ENCODE peak calls at places on chromosomes 1 and 21, in nine cellular contexts. J is MM.1S, W is GM23248, K is hepatocyte, R is neural progenitor cell, V is HCT116, N is PC-3, M is OCI-LY7, B is GM23338. A is an unnamed sample.
A peak's percentile ranks its signal among the peaks of the same experiment; 100 is the strongest.

GRCh38 chr21:21690068-21690665 is 692.0 kb downstream of the NCAM2 start:
- DNase-seq in W (no peak), R (no peak), J (no peak), B (no peak), V (no peak), M (no peak), K (no peak), N (no peak), A (no peak)

GRCh38 chr1:54709547-54710292 is 5.9 kb upstream of the TTC4 start:
- DNase-seq in M (no peak), B (no peak), R (no peak), J (no peak), W (peak; percentile 7), K (no peak), V (no peak), N (no peak), A (no peak)

GRCh38 chr1:44587796-44588460 is 86.4 kb downstream of the TMEM53 start:
- DNase-seq in J (no peak), M (no peak), N (no peak), V (no peak), R (no peak), B (no peak), K (peak; percentile 49), W (no peak), A (no peak)

GRCh38 chr1:184457500-184457899 is 70.7 kb downstream of the C1orf21 start:
- DNase-seq in N (no peak), J (no peak), B (no peak), V (no peak), K (no peak), M (no peak), W (peak; percentile 16), R (no peak), A (peak; percentile 48)

GRCh38 chr1:174068000-174068399 is 45.8 kb upstream of the RC3H1 start:
- DNase-seq in R (no peak), N (peak; percentile 44), V (no peak), B (no peak), M (peak; percentile 10), W (no peak), J (peak; percentile 65), K (no peak), A (no peak)

GRCh38 chr21:40011371-40011770 is 144.1 kb downstream of the PCP4 start:
- DNase-seq in J (no peak), V (no peak), K (peak; percentile 25), N (no peak), R (no peak), W (no peak), M (no peak), B (no peak), A (no peak)

GRCh38 chr1:80542231-80542630 is 1258.5 kb upstream of the ADGRL2 start:
- DNase-seq in J (no peak), V (no peak), M (no peak), R (no peak), K (no peak), W (no peak), B (no peak), N (no peak), A (no peak)

GRCh38 chr1:228141082-228141870 is 1.2 kb downstream of the GUK1 start:
- DNase-seq in B (no peak), R (no peak), M (peak; percentile 46), W (peak; percentile 75), K (peak; percentile 19), N (peak; percentile 59), J (peak; percentile 72), V (no peak), A (peak; percentile 34)

GRCh38 chr1:44894591-44894990 is 51.5 kb upstream of the PTCH2 start:
- DNase-seq in J (no peak), N (peak; percentile 63), R (no peak), B (no peak), M (no peak), K (no peak), V (no peak), W (peak; percentile 86), A (no peak)

GRCh38 chr21:44911384-44912157 is 9.1 kb downstream of the ITGB2 start:
- DNase-seq in V (no peak), R (no peak), W (no peak), M (peak; percentile 48), N (peak; percentile 92), B (no peak), K (no peak), J (no peak), A (peak; percentile 73)

GRCh38 chr1:10896673-10897072 is 100.2 kb upstream of the CASZ1 start:
- DNase-seq in K (no peak), R (no peak), M (no peak), V (no peak), W (no peak), B (no peak), N (no peak), J (no peak), A (no peak)

GRCh38 chr1:202165267-202165941 is 5.0 kb upstream of the PTPN7 start:
- DNase-seq in J (no peak), R (no peak), B (peak; percentile 43), N (no peak), V (no peak), M (no peak), W (no peak), K (no peak), A (no peak)

GRCh38 chr1:1211541-1212511 is 2.1 kb downstream of the TNFRSF4 start:
- DNase-seq in R (no peak), B (no peak), M (no peak), K (no peak), J (no peak), N (no peak), V (no peak), W (no peak), A (peak; percentile 42)

DNA sequence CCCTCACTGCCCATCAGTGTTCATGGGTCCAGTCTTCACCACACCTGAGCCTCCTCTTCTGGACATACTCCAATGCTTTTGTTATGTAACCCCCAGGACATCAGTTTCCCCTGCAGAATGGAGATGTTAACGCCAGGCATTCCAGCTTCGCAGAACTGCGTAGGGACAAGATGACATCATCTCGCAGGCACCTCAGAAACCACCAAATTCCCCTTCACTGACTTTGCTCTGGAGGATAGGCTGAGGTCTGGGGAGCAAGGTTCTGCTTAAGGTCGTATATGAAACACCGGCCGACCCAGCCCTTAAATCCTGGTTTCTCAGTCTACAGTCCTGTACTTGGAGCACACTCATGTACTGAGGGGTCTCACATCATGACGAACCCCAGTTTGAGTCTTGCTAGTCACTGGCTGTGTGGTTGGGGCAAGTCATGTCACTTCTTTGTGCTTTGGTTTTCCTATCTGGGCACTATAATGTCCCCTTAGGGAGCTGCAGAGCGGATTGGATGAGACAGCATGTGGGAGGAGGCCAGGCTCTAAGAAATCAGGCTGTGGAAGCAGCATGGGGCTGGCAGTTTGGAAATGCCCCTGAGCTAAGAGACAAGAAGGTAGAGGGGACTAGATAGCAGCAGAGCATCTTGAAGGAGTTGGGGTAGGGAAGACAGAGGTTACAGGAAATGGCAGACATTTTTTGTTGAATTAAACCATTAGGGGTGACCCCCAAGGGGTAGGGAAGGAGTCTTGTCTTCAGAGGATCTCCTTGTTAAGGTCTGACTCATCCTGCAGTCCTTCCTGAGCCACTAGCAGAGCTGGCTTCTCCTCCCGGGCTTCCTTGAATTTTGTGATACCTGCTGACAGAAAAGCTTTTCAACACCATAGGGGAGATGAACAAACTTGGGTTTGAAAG is 138.3 kb downstream of the FOXD2 start:
- DNase-seq in R (no peak), N (no peak), V (no peak), B (no peak), J (no peak), K (no peak), M (no peak), W (peak; percentile 45), A (no peak)
- TF ChIP-seq EZH2phosphoT487 in R (no peak), N (no peak), V (no peak), B (no peak), J (no peak), K (no peak), M (no peak), W (no peak), A (no peak)

DNA sequence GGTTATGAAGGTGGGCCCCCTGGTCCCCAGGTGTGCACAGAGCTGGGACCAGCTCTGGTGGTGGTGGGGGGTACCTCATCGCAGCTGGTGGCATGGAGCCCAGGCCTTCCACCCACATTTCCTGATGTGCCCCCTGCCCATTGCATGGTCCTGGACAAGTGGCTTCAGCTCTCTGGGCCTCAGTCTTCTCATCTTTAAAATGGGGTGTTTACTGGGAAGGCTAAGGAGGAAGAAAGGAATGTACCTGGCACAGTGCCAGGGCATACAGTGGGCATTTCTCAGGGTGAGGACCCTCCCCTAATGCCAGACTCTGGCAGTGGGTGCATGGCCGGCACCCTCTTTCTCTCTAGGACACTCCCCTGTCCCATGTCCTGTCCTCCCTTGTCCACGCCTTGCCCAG is 7.5 kb downstream of the CLCNKB start:
- DNase-seq in J (no peak), B (no peak), K (no peak), V (no peak), M (no peak), W (no peak), R (no peak), N (no peak), A (no peak)
- H4K20me1 ChIP-seq in J (no peaks in the 10 kb centered on the region), B (no peaks in the 10 kb centered on the region), K (no peaks in the 10 kb centered on the region), V (no peaks in the 10 kb centered on the region), M (no peaks in the 10 kb centered on the region), W (no peaks in the 10 kb centered on the region), R (no peaks in the 10 kb centered on the region), N (no peaks in the 10 kb centered on the region), A (no peaks in the 10 kb centered on the region)

GRCh38 chr1:43221256-43221778 is 48.5 kb upstream of the TMEM125 start:
- DNase-seq in J (peak; percentile 28), N (no peak), B (no peak), W (no peak), M (peak; percentile 84), R (no peak), K (no peak), V (no peak), A (no peak)

GRCh38 chr1:43222876-43223275 is 46.9 kb upstream of the TMEM125 start:
- DNase-seq in B (no peak), M (no peak), K (no peak), R (no peak), V (no peak), W (no peak), J (no peak), N (no peak), A (no peak)

GRCh38 chr1:43214465-43215444 is 42.6 kb downstream of the CFAP57 start:
- DNase-seq in R (no peak), M (no peak), N (no peak), B (no peak), K (no peak), W (peak; percentile 25), J (no peak), V (no peak), A (no peak)

GRCh38 chr1:43217747-43218146 is 45.6 kb downstream of the CFAP57 start:
- DNase-seq in R (no peak), B (no peak), J (no peak), N (no peak), W (no peak), K (no peak), V (no peak), M (no peak), A (no peak)
- TF ChIP-seq EZH2phosphoT487 in R (no peak), B (no peak), J (no peak), N (no peak), W (no peak), K (no peak), V (no peak), M (no peak), A (no peak)

DNA sequence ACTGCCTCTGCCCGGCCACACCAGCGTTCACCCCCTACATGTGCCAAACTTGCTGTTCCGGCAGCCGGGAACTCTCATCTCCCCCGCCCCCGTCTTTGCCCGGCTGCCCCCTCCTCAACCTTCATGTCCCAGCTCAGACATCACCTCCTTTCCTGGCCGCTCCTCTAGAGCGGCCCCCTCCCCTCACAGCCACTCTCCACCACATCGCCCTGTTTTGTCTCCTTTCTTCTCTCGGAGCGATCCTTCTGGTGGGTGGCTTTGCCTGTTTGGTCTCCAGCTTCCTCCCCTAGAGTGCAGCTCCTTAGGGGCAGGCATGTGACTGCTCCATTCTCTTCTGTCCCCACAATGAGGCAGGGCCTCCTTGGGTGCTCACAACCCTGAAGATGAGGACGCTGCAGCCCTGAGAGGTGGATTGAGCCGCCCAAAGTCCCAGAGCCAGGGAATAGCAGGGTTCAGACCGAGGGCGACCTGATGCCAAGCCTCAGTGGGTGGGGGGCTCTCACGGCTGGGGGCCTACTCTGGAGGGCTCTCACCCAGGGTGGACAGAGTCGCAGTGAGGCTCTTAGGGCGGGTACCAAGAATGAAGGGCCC is 44.9 kb upstream of the ECE1 start:
- DNase-seq in J (no peak), N (no peak), W (no peak), K (peak; percentile 3), M (no peak), B (peak; percentile 60), R (no peak), V (no peak), A (no peak)
- H4K20me1 ChIP-seq in J (no peaks in the 10 kb centered on the region), N (peaks cover 10% of the 10 kb centered on the region), W (no peaks in the 10 kb centered on the region), K (peaks cover 2% of the 10 kb centered on the region), M (no peaks in the 10 kb centered on the region), B (peaks cover 10% of the 10 kb centered on the region), R (peaks cover 52% of the 10 kb centered on the region), V (no peaks in the 10 kb centered on the region), A (no peaks in the 10 kb centered on the region)

A was measured in SK-N-SH.